ENCODE peak calls at places on chromosome 13, in five cellular contexts. One of them, this sample, is unnamed.

GRCh38 chr13:99308481-99309087 is 1.4 kb upstream of the GPR183 start:
- DNase-seq in activated gamma-delta T cell: no peak
- DNase-seq in T-cell: no peak
- DNase-seq in AG08395: peak
- DNase-seq in fibroblast of lung: peak
- DNase-seq in this sample: no peak

GRCh38 chr13:41648314-41648935 is 191.1 kb downstream of the RGCC start:
- DNase-seq in T-cell: no peak
- DNase-seq in activated gamma-delta T cell: no peak
- DNase-seq in AG08395: no peak
- DNase-seq in fibroblast of lung: peak
- DNase-seq in this sample: no peak

GRCh38 chr13:114002771-114003321 is 29.0 kb upstream of the C13orf46 start:
- DNase-seq in T-cell: no peak
- DNase-seq in fibroblast of lung: no peak
- DNase-seq in AG08395: no peak
- DNase-seq in activated gamma-delta T cell: no peak
- DNase-seq in this sample: peak

GRCh38 chr13:105346141-105346766 is 1189.2 kb downstream of the EFNB2 start:
- DNase-seq in activated gamma-delta T cell: no peak
- DNase-seq in fibroblast of lung: peak
- DNase-seq in AG08395: peak
- DNase-seq in T-cell: no peak
- DNase-seq in this sample: peak

GRCh38 chr13:109595466-109595865 is 190.9 kb downstream of the IRS2 start:
- DNase-seq in AG08395: peak
- DNase-seq in fibroblast of lung: no peak
- DNase-seq in T-cell: no peak
- DNase-seq in activated gamma-delta T cell: no peak
- DNase-seq in this sample: no peak

GRCh38 chr13:113404366-113404722 is 40.4 kb upstream of the GRTP1 start:
- DNase-seq in fibroblast of lung: no peak
- DNase-seq in AG08395: no peak
- DNase-seq in T-cell: no peak
- DNase-seq in activated gamma-delta T cell: no peak
- DNase-seq in this sample: no peak

GRCh38 chr13:30453727-30454126 is 12.0 kb downstream of the HMGB1 start:
- DNase-seq in T-cell: no peak
- DNase-seq in activated gamma-delta T cell: no peak
- DNase-seq in fibroblast of lung: no peak
- DNase-seq in AG08395: no peak
- DNase-seq in this sample: no peak

GRCh38 chr13:25978961-25979360 is 72.9 kb downstream of the SHISA2 start:
- DNase-seq in T-cell: no peak
- DNase-seq in fibroblast of lung: no peak
- DNase-seq in AG08395: no peak
- DNase-seq in activated gamma-delta T cell: no peak
- DNase-seq in this sample: no peak

GRCh38 chr13:79011179-79011578 is 352.2 kb upstream of the OBI1 start:
- DNase-seq in AG08395: no peak
- DNase-seq in activated gamma-delta T cell: no peak
- DNase-seq in T-cell: no peak
- DNase-seq in fibroblast of lung: no peak
- DNase-seq in this sample: no peak

GRCh38 chr13:39253774-39254173 is 215.5 kb downstream of the NHLRC3 start:
- DNase-seq in fibroblast of lung: peak
- DNase-seq in activated gamma-delta T cell: no peak
- DNase-seq in AG08395: no peak
- DNase-seq in T-cell: no peak
- DNase-seq in this sample: no peak

This sample was measured in upper lobe of left lung.